ENCODE peak calls at places on chromosomes 12 and 14, in seven cellular contexts. O, V, I, A, R, U and N are unnamed samples.

GRCh38 chr12:31238764-31239387 is 87.1 kb downstream of the SINHCAF start:
- DNase-seq in O (peak; percentile 76), I (no peak), V (peak; percentile 81), U (peak; percentile 84), A (peak; percentile 77), R (no peak), N (peak; percentile 53)

GRCh38 chr12:22626429-22626828 is 1.5 kb downstream of the ETNK1 start:
- DNase-seq in A (no peak), I (no peak), U (peak; percentile 58), V (peak; percentile 82), O (peak; percentile 16), R (no peak), N (no peak)

GRCh38 chr14:89617142-89617460 is 200.1 kb upstream of the FOXN3 start:
- DNase-seq in U (no peak), I (no peak), R (no peak), A (no peak), V (peak; percentile 8), O (no peak), N (no peak)

GRCh38 chr12:12749433-12749832 is 32.3 kb downstream of the CDKN1B start:
- DNase-seq in I (no peak), A (no peak), R (no peak), V (no peak), O (no peak), U (no peak), N (no peak)

GRCh38 chr14:54805080-54805479 is 97.5 kb downstream of the GCH1 start:
- DNase-seq in U (no peak), V (no peak), R (no peak), I (no peak), A (no peak), O (no peak), N (no peak)

GRCh38 chr14:29320261-29320660 is 553.7 kb downstream of the FOXG1 start:
- DNase-seq in V (peak; percentile 6), R (no peak), O (peak; percentile 32), A (no peak), I (no peak), U (no peak), N (no peak)

GRCh38 chr12:2124466-2125023 is 71.8 kb downstream of the CACNA1C start:
- DNase-seq in A (no peak), R (no peak), O (no peak), V (no peak), U (no peak), I (peak; percentile 24), N (no peak)

GRCh38 chr12:53046655-53047220 is 3.1 kb upstream of the TNS2 start:
- DNase-seq in V (peak; percentile 89), U (peak; percentile 21), A (peak; percentile 95), I (no peak), O (peak; percentile 68), R (peak; percentile 84), N (peak; percentile 93)

GRCh38 chr14:46325157-46325556 is 326.4 kb downstream of the RPL10L start:
- DNase-seq in R (no peak), I (no peak), V (no peak), U (no peak), O (no peak), A (no peak), N (no peak)

GRCh38 chr12:24895612-24896011 is 53.3 kb downstream of the BCAT1 start:
- DNase-seq in V (peak; percentile 37), A (no peak), O (no peak), R (no peak), U (no peak), I (no peak), N (no peak)

GRCh38 chr14:77124345-77125274 is 17.0 kb downstream of the ZDHHC22 start:
- DNase-seq in V (peak; percentile 71), A (no peak), I (peak; percentile 92), U (no peak), R (no peak), O (no peak), N (peak; percentile 84)

GRCh38 chr14:64704145-64704742 is at the start of gene PLEKHG3:
- DNase-seq in A (peak; percentile 60), V (peak; percentile 82), I (peak; percentile 90), R (peak; percentile 85), O (peak; percentile 61), U (no peak), N (peak; percentile 94)

GRCh38 chr14:70955543-70956480 is 48.6 kb downstream of the PCNX1 start:
- DNase-seq in I (no peak), U (peak; percentile 39), R (no peak), V (peak; percentile 64), O (peak; percentile 8), A (no peak), N (no peak)

GRCh38 chr14:104291123-104292000 is 153.0 kb downstream of the KIF26A start:
- DNase-seq in A (peak; percentile 3), U (no peak), I (no peak), O (no peak), V (no peak), R (peak; percentile 21), N (peak; percentile 19)

GRCh38 chr14:73942180-73942579 is 7.7 kb downstream of the FAM161B start:
- DNase-seq in O (no peak), R (no peak), I (no peak), A (no peak), U (no peak), V (no peak), N (no peak)
- H3K27ac ChIP-seq in O (no peak overlapping the region), R (peak overlapping the region; percentile 65), I (no peak overlapping the region), A (no peak overlapping the region), U (no peak overlapping the region), V (no peak overlapping the region), N (no peak overlapping the region)

DNA sequence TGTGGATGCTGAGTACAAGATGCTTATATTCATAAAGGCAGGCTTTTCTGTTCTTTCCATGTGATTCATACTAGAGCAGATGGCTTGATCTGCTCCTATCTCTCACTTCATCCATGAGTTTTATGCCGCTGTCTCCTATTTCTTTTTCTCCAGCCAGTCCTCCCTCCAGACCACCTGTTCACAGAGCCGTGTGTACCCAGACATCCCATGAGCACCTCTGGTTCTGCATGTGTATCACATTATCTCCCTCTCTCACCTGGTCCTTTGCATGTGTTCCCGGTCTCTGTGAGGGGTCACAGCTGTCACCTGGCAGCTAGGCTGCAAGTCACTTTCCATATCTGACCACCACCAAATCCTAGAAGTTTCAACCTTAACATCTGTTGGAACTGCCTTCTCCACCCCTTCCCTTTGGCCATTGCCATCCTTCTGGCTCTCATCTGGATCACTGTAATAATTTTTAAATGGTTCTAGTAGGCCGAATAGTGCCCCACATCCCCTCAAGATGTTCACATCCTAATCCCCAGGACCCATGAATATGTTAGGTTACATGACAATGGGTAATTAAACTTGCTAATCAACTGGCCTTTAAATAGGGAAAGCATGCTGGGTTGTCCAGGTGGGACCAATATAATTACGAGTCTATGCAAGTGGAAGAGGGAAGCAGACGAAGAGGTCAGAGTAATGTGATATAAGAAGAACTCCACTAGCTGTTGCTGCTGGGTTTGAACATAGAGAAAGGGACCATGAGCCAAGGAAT is 168.1 kb downstream of the SNAPC1 start:
- DNase-seq in R (no peak), I (no peak), V (no peak), A (no peak), O (no peak), U (no peak), N (no peak)
- H3K4me3 ChIP-seq in R (no peak overlapping the region), I (no peak overlapping the region), V (no peak overlapping the region), A (no peak overlapping the region), O (no peak overlapping the region), U (no peak overlapping the region), N (no peak overlapping the region)

GRCh38 chr12:123427036-123427769 is 9.3 kb downstream of the RILPL2 start:
- DNase-seq in O (no peak), U (peak; percentile 67), R (no peak), A (no peak), V (no peak), I (peak; percentile 92), N (no peak)
- H3K27ac ChIP-seq in O (no peak overlapping the region), U (peak overlapping the region; percentile 34), R (peak overlapping the region; percentile 41), A (no peak overlapping the region), V (no peak overlapping the region), I (peak overlapping the region; percentile 60), N (no peak overlapping the region)

GRCh38 chr12:114669501-114670256 is 14.3 kb downstream of the TBX3 start:
- DNase-seq in O (no peak), I (no peak), A (no peak), V (peak; percentile 89), U (no peak), R (no peak), N (no peak)
- H3K4me3 ChIP-seq in O (peak overlapping the region; percentile 24), I (no peak overlapping the region), A (no peak overlapping the region), V (peak overlapping the region; percentile 71), U (no peak overlapping the region), R (peak overlapping the region; percentile 29), N (peak overlapping the region; percentile 64)

DNA sequence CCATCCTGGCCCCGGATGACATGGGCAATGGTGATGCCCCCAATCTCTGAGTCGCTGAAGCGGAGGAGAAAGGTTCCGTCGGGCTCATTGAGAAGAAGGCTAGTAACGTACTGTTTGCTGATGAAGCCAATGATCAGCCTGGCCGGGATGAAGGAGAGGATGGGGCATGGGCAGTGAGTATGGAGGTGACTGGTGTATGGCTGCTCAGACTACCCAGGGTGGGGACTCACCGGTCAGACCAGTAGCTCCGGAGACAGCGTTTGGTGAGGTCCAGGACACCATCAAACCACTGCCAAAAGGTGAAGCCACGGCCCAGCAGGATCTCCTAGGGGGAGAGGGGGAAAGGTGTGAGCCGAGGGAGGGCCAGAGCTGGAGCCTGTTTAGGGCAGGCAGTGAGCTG is 10.9 kb downstream of the NAB2 start:
- DNase-seq in R (no peak), U (no peak), O (no peak), A (no peak), V (no peak), I (no peak), N (peak; percentile 21)
- H3K27ac ChIP-seq in R (no peak overlapping the region), U (no peak overlapping the region), O (no peak overlapping the region), A (no peak overlapping the region), V (peak overlapping the region; percentile 18), I (no peak overlapping the region), N (no peak overlapping the region)